ENCODE peak calls at places on chromosomes 12 and 14, in nine cellular contexts. S is heart left ventricle; N is AG04450; M is CD8-positive, alpha-beta T cell; U is colonic mucosa; C is AG04449; X is tibial artery; Y is fibroblast of the aortic adventitia; Q is Caco-2. L is an unnamed sample.

GRCh38 chr12:113403435-113404415 is at the start of gene SDS:
- DNase-seq in S (peak), N (peak), M (no peak), U (peak), C (no peak), X (peak), Y (peak), Q (no peak), L (no peak)

GRCh38 chr14:101470266-101470665 is 91.0 kb upstream of the DIO3 start:
- DNase-seq in S (no peak), N (no peak), M (no peak), U (no peak), C (no peak), X (no peak), Y (no peak), Q (no peak), L (no peak)

GRCh38 chr12:96354326-96354725 is 45.9 kb downstream of the CDK17 start:
- DNase-seq in S (no peak), N (peak), M (no peak), U (no peak), C (no peak), X (no peak), Y (peak), Q (no peak), L (no peak)

GRCh38 chr12:14418526-14418925 is 53.0 kb downstream of the ATF7IP start:
- DNase-seq in S (no peak), N (no peak), M (no peak), U (no peak), C (no peak), X (no peak), Y (peak), Q (no peak), L (no peak)

GRCh38 chr12:14921218-14921617 is 17.1 kb downstream of the ERP27 start:
- DNase-seq in S (no peak), N (no peak), M (no peak), U (no peak), C (no peak), X (no peak), Y (no peak), Q (no peak), L (no peak)

GRCh38 chr14:103550451-103551337 is 11.8 kb downstream of the BAG5 start:
- DNase-seq in S (peak), N (no peak), M (no peak), U (no peak), C (no peak), X (no peak), Y (no peak), Q (no peak), L (no peak)

GRCh38 chr12:116434155-116435065 is 124.8 kb upstream of the MAP1LC3B2 start:
- DNase-seq in S (peak), N (peak), M (no peak), U (peak), C (peak), X (peak), Y (peak), Q (peak), L (peak)

GRCh38 chr12:67669925-67670631 is 21.5 kb downstream of the DYRK2 start:
- DNase-seq in S (no peak), N (no peak), M (no peak), U (no peak), C (no peak), X (no peak), Y (no peak), Q (no peak), L (no peak)

GRCh38 chr12:402127-402456 is 648 bp downstream of the CCDC77 start:
- DNase-seq in S (no peak), N (no peak), M (no peak), U (peak), C (no peak), X (no peak), Y (peak), Q (peak), L (no peak)

GRCh38 chr14:30251017-30251416 is 307.9 kb upstream of the G2E3 start:
- DNase-seq in S (no peak), N (no peak), M (no peak), U (no peak), C (no peak), X (no peak), Y (no peak), Q (no peak), L (no peak)

GRCh38 chr12:68932701-68933563 is at the start of gene CPM:
- DNase-seq in S (peak), N (no peak), M (peak), U (peak), C (no peak), X (peak), Y (peak), Q (peak), L (no peak)

GRCh38 chr12:16531623-16532022 is 74.3 kb downstream of the LMO3 start:
- DNase-seq in S (no peak), N (no peak), M (no peak), U (no peak), C (no peak), X (no peak), Y (no peak), Q (no peak), L (peak)

GRCh38 chr14:69880051-69880487 is 853 bp downstream of the SMOC1 start:
- DNase-seq in S (no peak), N (no peak), M (no peak), U (no peak), C (no peak), X (no peak), Y (no peak), Q (no peak), L (no peak)

GRCh38 chr14:39581474-39581873 is 149.2 kb upstream of the FBXO33 start:
- DNase-seq in S (no peak), N (no peak), M (no peak), U (no peak), C (no peak), X (no peak), Y (no peak), Q (no peak), L (no peak)

GRCh38 chr14:88937706-88938105 is 113.3 kb downstream of the TTC8 start:
- DNase-seq in S (no peak), N (no peak), M (no peak), U (no peak), C (no peak), X (no peak), Y (no peak), Q (no peak), L (no peak)

GRCh38 chr12:1936406-1937320 is 18.2 kb upstream of the CACNA2D4 start:
- DNase-seq in S (peak), N (peak), M (no peak), U (peak), C (peak), X (peak), Y (peak), Q (no peak), L (peak)

GRCh38 chr12:113533842-113534375 is 62.2 kb upstream of the LHX5 start:
- DNase-seq in S (no peak), N (no peak), M (no peak), U (no peak), C (no peak), X (no peak), Y (no peak), Q (no peak), L (no peak)

GRCh38 chr12:57223191-57224165 is 6.0 kb upstream of the SHMT2 start:
- DNase-seq in S (no peak), N (no peak), M (no peak), U (no peak), C (no peak), X (no peak), Y (no peak), Q (no peak), L (no peak)

GRCh38 chr12:29751676-29752075 is 32.1 kb downstream of the TMTC1 start:
- DNase-seq in S (no peak), N (no peak), M (no peak), U (no peak), C (no peak), X (no peak), Y (no peak), Q (no peak), L (no peak)

GRCh38 chr12:103782399-103782798 is 58.6 kb downstream of the NT5DC3 start:
- DNase-seq in S (no peak), N (no peak), M (no peak), U (no peak), C (no peak), X (no peak), Y (no peak), Q (no peak), L (no peak)

GRCh38 chr12:31835276-31835882 is 106.6 kb upstream of the AMN1 start:
- DNase-seq in S (no peak), N (no peak), M (no peak), U (no peak), C (no peak), X (no peak), Y (no peak), Q (no peak), L (no peak)

GRCh38 chr12:104056419-104056972 is 6.5 kb upstream of the GLT8D2 start:
- DNase-seq in S (no peak), N (no peak), M (no peak), U (no peak), C (no peak), X (no peak), Y (no peak), Q (no peak), L (no peak)

GRCh38 chr14:62451221-62451620 is 594.0 kb downstream of the KCNH5 start:
- DNase-seq in S (no peak), N (no peak), M (no peak), U (no peak), C (no peak), X (no peak), Y (no peak), Q (no peak), L (no peak)

GRCh38 chr12:49990269-49990668 is 17.5 kb downstream of the AQP6 start:
- DNase-seq in S (no peak), N (no peak), M (no peak), U (no peak), C (no peak), X (no peak), Y (peak), Q (no peak), L (no peak)

GRCh38 chr14:60165547-60165876 is 314 bp upstream of the DHRS7 start:
- DNase-seq in S (no peak), N (no peak), M (no peak), U (no peak), C (no peak), X (no peak), Y (no peak), Q (no peak), L (no peak)

GRCh38 chr14:93430319-93430801 is 379 bp upstream of the UNC79 start:
- DNase-seq in S (no peak), N (no peak), M (no peak), U (no peak), C (no peak), X (no peak), Y (peak), Q (no peak), L (no peak)

GRCh38 chr12:19382111-19382526 is 57.2 kb upstream of the AEBP2 start:
- DNase-seq in S (peak), N (no peak), M (no peak), U (no peak), C (peak), X (no peak), Y (peak), Q (no peak), L (peak)

GRCh38 chr14:72682188-72682587 is 211.7 kb downstream of the DPF3 start:
- DNase-seq in S (no peak), N (no peak), M (no peak), U (no peak), C (peak), X (no peak), Y (peak), Q (no peak), L (no peak)

GRCh38 chr12:57739387-57739786 is 845 bp upstream of the AGAP2 start:
- DNase-seq in S (no peak), N (no peak), M (no peak), U (no peak), C (no peak), X (no peak), Y (no peak), Q (no peak), L (no peak)

GRCh38 chr12:93317227-93317626 is 60.5 kb upstream of the NUDT4 start:
- DNase-seq in S (no peak), N (no peak), M (no peak), U (peak), C (no peak), X (no peak), Y (no peak), Q (peak), L (no peak)

GRCh38 chr12:66692170-66692569 is 13.3 kb upstream of the GRIP1 start:
- DNase-seq in S (no peak), N (no peak), M (no peak), U (no peak), C (no peak), X (no peak), Y (no peak), Q (no peak), L (no peak)

GRCh38 chr14:99236386-99237133 is 35.4 kb downstream of the BCL11B start:
- DNase-seq in S (no peak), N (no peak), M (no peak), U (no peak), C (no peak), X (no peak), Y (no peak), Q (no peak), L (no peak)

GRCh38 chr14:99129211-99129696 is 142.7 kb downstream of the BCL11B start:
- DNase-seq in S (no peak), N (no peak), M (no peak), U (no peak), C (no peak), X (peak), Y (no peak), Q (no peak), L (no peak)

GRCh38 chr12:127280393-127281275 is 986.3 kb upstream of the TMEM132C start:
- DNase-seq in S (peak), N (no peak), M (peak), U (peak), C (no peak), X (no peak), Y (no peak), Q (peak), L (no peak)

GRCh38 chr14:73633517-73634332 is 11.1 kb upstream of the DNAL1 start:
- DNase-seq in S (peak), N (peak), M (peak), U (peak), C (no peak), X (peak), Y (peak), Q (peak), L (peak)

GRCh38 chr12:88571543-88571942 is 8.7 kb downstream of the KITLG start:
- DNase-seq in S (no peak), N (no peak), M (no peak), U (no peak), C (no peak), X (no peak), Y (no peak), Q (no peak), L (no peak)

GRCh38 chr12:132235116-132235820 is 91.0 kb downstream of the NOC4L start:
- DNase-seq in S (no peak), N (no peak), M (no peak), U (no peak), C (no peak), X (no peak), Y (no peak), Q (no peak), L (no peak)

GRCh38 chr14:95681153-95681552 is 5.1 kb upstream of the TCL1B start:
- DNase-seq in S (no peak), N (no peak), M (no peak), U (no peak), C (no peak), X (no peak), Y (no peak), Q (no peak), L (no peak)

GRCh38 chr14:95685978-95686922 is at the start of gene TCL1B:
- DNase-seq in S (no peak), N (no peak), M (no peak), U (no peak), C (no peak), X (no peak), Y (no peak), Q (no peak), L (no peak)

GRCh38 chr14:95679995-95680735 is 6.1 kb upstream of the TCL1B start:
- DNase-seq in S (no peak), N (no peak), M (no peak), U (no peak), C (no peak), X (no peak), Y (no peak), Q (peak), L (no peak)

GRCh38 chr14:95686935-95687334 is 709 bp downstream of the TCL1B start:
- DNase-seq in S (no peak), N (no peak), M (no peak), U (no peak), C (no peak), X (no peak), Y (no peak), Q (no peak), L (no peak)

DNA sequence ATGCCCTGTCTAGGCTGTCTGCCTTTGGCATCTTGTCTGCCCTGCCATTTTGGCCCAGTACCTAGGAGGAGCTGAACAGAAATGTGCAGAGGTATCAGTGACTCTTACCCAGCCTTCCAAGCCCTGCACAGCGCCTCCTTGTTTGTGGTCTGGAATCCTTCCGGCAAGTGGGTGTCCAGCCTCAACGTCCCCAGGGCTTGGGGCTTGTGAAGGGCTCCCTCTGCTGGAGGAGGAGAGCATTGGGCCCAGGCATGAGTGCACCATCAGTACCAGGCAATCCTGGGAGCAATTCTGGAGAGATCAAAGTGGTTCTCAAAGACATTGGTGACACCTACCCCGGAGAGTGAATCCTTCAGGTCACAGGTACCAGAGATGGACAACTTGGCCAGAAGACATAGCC is 2.4 kb upstream of the TCL1B start:
- DNase-seq in S (no peak), N (no peak), M (no peak), U (peak), C (no peak), X (no peak), Y (no peak), Q (peak), L (no peak)
- TF ChIP-seq CTCF in S (peak), N (peak), M (peak), U (peak), C (peak), X (peak), Y (peak), Q (peak), L (peak)

GRCh38 chr12:64186789-64187188 is 35.3 kb downstream of the KICS2 start:
- DNase-seq in S (no peak), N (no peak), M (no peak), U (no peak), C (no peak), X (no peak), Y (peak), Q (no peak), L (no peak)
- H3K4me3 ChIP-seq in S (no peak), N (no peak), M (no peak), U (no peak), C (no peak), X (no peak), Y (no peak), Q (no peak), L (no peak)

GRCh38 chr14:105067969-105068301 is 2.7 kb upstream of the GPR132 start:
- DNase-seq in S (no peak), N (no peak), M (no peak), U (no peak), C (no peak), X (no peak), Y (no peak), Q (no peak), L (no peak)
- TF ChIP-seq CTCF in S (no peak), N (no peak), M (no peak), U (no peak), C (no peak), X (no peak), Y (no peak), Q (no peak), L (no peak)

DNA sequence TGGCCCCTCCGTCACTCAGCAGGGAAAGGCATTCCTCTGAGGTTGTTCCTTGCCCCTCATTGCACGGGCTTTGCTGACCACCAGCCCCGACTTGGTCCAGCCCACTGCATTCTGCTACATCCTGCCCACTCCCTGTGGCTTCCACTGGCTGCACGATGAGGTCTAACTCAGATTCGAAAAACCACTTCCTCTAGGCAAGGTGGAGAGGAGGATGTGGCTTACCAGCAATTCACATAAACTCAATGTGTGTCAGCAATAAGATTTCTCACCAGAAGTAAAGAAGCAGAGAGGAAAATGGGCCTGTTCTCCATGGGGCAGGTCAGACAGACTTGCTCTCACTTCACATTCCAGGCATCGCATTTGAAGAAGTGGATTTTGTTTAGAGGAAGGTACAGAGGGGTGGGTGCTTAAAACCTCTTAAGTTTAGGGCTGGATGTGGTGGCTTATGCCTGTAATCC is 14.7 kb downstream of the GPR68 start:
- DNase-seq in S (no peak), N (no peak), M (peak), U (no peak), C (no peak), X (no peak), Y (no peak), Q (no peak), L (no peak)
- H3K4me3 ChIP-seq in S (no peak), N (no peak), M (peak), U (no peak), C (no peak), X (no peak), Y (no peak), Q (no peak), L (no peak)

DNA sequence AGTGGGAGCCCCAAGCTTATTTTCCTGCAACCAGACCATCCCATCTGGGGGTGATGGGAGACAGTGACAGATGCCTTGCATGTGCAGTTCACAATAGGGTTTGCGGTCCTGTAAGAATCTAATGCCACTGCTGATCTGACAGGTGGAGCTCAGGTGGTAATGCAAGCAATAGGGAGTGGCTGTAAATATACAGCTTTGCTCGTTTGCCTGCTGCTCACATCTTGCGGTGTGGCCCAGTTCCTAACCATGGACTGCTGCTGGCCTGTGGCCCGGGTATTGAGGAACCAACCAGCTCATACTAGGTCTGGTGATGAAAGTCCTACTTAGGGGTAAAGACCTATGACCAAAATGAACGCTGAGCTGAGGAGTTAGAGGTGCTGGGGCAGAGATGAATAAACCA is 36.1 kb upstream of the CCDC88C start:
- DNase-seq in S (no peak), N (no peak), M (no peak), U (peak), C (no peak), X (no peak), Y (no peak), Q (no peak), L (no peak)
- TF ChIP-seq CTCF in S (no peak), N (no peak), M (no peak), U (no peak), C (no peak), X (no peak), Y (no peak), Q (no peak), L (no peak)

GRCh38 chr12:53561590-53561953 is 54.3 kb upstream of the NPFF start:
- DNase-seq in S (no peak), N (peak), M (no peak), U (no peak), C (peak), X (no peak), Y (peak), Q (no peak), L (peak)

GRCh38 chr12:53560912-53561589 is 53.8 kb upstream of the NPFF start:
- DNase-seq in S (no peak), N (no peak), M (no peak), U (no peak), C (no peak), X (no peak), Y (no peak), Q (no peak), L (no peak)

GRCh38 chr12:53563452-53563851 is 56.2 kb upstream of the NPFF start:
- DNase-seq in S (no peak), N (no peak), M (no peak), U (no peak), C (no peak), X (no peak), Y (no peak), Q (no peak), L (no peak)

GRCh38 chr12:53564941-53565340 is 57.7 kb upstream of the NPFF start:
- DNase-seq in S (no peak), N (no peak), M (no peak), U (peak), C (no peak), X (no peak), Y (peak), Q (no peak), L (no peak)

GRCh38 chr12:53564276-53564675 is 57.0 kb upstream of the NPFF start:
- DNase-seq in S (no peak), N (no peak), M (no peak), U (no peak), C (no peak), X (no peak), Y (no peak), Q (no peak), L (no peak)
- H3K4me3 ChIP-seq in S (no peak), N (no peak), M (no peak), U (no peak), C (no peak), X (no peak), Y (no peak), Q (no peak), L (no peak)

L was measured in retinal pigment epithelial cell.